ENCODE peak calls at places on chromosome 9, in nine cellular contexts. Q is HFFc6, S is body of pancreas, I is AG04450, H is SK-N-SH, G is psoas muscle, C is lower lobe of right lung, F is heart right ventricle, T is HL-60. N is an unnamed sample.

GRCh38 chr9:33225319-33226152 is 14.4 kb upstream of the SPINK4 start:
- DNase-seq in Q (peak), S (peak), I (peak), H (peak), G (no peak), C (no peak), F (no peak), T (peak), N (peak)

GRCh38 chr9:19642256-19642655 is 146.6 kb downstream of the SLC24A2 start:
- DNase-seq in Q (no peak), S (no peak), I (no peak), H (peak), G (no peak), C (no peak), F (no peak), T (no peak), N (no peak)

GRCh38 chr9:95666785-95667155 is 150.0 kb upstream of the PTCH1 start:
- DNase-seq in Q (no peak), S (no peak), I (no peak), H (no peak), G (no peak), C (no peak), F (no peak), T (no peak), N (no peak)

GRCh38 chr9:88076286-88077070 is 61.8 kb downstream of the SPATA31C2 start:
- DNase-seq in Q (peak), S (peak), I (peak), H (peak), G (peak), C (peak), F (peak), T (peak), N (no peak)

GRCh38 chr9:105950894-105951293 is 256.6 kb downstream of the TMEM38B start:
- DNase-seq in Q (no peak), S (no peak), I (no peak), H (no peak), G (no peak), C (no peak), F (no peak), T (no peak), N (no peak)

GRCh38 chr9:26949604-26950003 is 2.6 kb upstream of the PLAA start:
- DNase-seq in Q (peak), S (no peak), I (no peak), H (no peak), G (no peak), C (no peak), F (no peak), T (no peak), N (no peak)

GRCh38 chr9:134059661-134060395 is 8.0 kb downstream of the BRD3 start:
- DNase-seq in Q (no peak), S (peak), I (no peak), H (peak), G (peak), C (peak), F (no peak), T (peak), N (no peak)

GRCh38 chr9:86500667-86501435 is 146.6 kb upstream of the TUT7 start:
- DNase-seq in Q (peak), S (peak), I (peak), H (no peak), G (no peak), C (no peak), F (no peak), T (no peak), N (peak)

GRCh38 chr9:6055213-6055612 is 39.8 kb upstream of the RANBP6 start:
- DNase-seq in Q (peak), S (peak), I (peak), H (no peak), G (no peak), C (no peak), F (no peak), T (peak), N (peak)

GRCh38 chr9:95071450-95071849 is 246.1 kb downstream of the FANCC start:
- DNase-seq in Q (no peak), S (no peak), I (no peak), H (no peak), G (no peak), C (no peak), F (no peak), T (no peak), N (no peak)

GRCh38 chr9:16834817-16835216 is 35.7 kb downstream of the BNC2 start:
- DNase-seq in Q (no peak), S (no peak), I (no peak), H (no peak), G (no peak), C (no peak), F (no peak), T (no peak), N (no peak)

GRCh38 chr9:71985070-71985956 is 73.9 kb downstream of the C9orf85 start:
- DNase-seq in Q (no peak), S (no peak), I (no peak), H (no peak), G (no peak), C (no peak), F (no peak), T (no peak), N (no peak)

GRCh38 chr9:112112519-112112918 is 62.6 kb downstream of the SUSD1 start:
- DNase-seq in Q (peak), S (no peak), I (peak), H (no peak), G (no peak), C (no peak), F (no peak), T (no peak), N (peak)

GRCh38 chr9:124480621-124480981 is 26.6 kb downstream of the NR5A1 start:
- DNase-seq in Q (no peak), S (no peak), I (no peak), H (peak), G (no peak), C (no peak), F (no peak), T (peak), N (no peak)

GRCh38 chr9:34492051-34492450 is 30.7 kb downstream of the ENHO start:
- DNase-seq in Q (no peak), S (no peak), I (no peak), H (peak), G (no peak), C (no peak), F (no peak), T (no peak), N (no peak)

GRCh38 chr9:127589955-127590370 is 22.1 kb upstream of the STXBP1 start:
- DNase-seq in Q (peak), S (peak), I (peak), H (peak), G (peak), C (no peak), F (peak), T (peak), N (no peak)

GRCh38 chr9:128414461-128414860 is 6.2 kb upstream of the CERCAM start:
- DNase-seq in Q (no peak), S (no peak), I (no peak), H (no peak), G (no peak), C (no peak), F (no peak), T (no peak), N (no peak)

GRCh38 chr9:81080900-81081299 is 608.4 kb downstream of the TLE1 start:
- DNase-seq in Q (no peak), S (no peak), I (no peak), H (no peak), G (no peak), C (no peak), F (no peak), T (no peak), N (no peak)

GRCh38 chr9:1606253-1606652 is 408.9 kb upstream of the SMARCA2 start:
- DNase-seq in Q (no peak), S (no peak), I (no peak), H (no peak), G (no peak), C (no peak), F (no peak), T (peak), N (no peak)

GRCh38 chr9:130243015-130243881 is 22.3 kb upstream of the HMCN2 start:
- DNase-seq in Q (no peak), S (peak), I (peak), H (peak), G (peak), C (peak), F (peak), T (peak), N (no peak)

GRCh38 chr9:12178634-12179033 is 514.6 kb upstream of the TYRP1 start:
- DNase-seq in Q (no peak), S (no peak), I (no peak), H (no peak), G (no peak), C (no peak), F (no peak), T (no peak), N (no peak)

GRCh38 chr9:134606951-134607733 is 34.5 kb upstream of the COL5A1 start:
- DNase-seq in Q (no peak), S (no peak), I (no peak), H (peak), G (no peak), C (no peak), F (no peak), T (no peak), N (no peak)

GRCh38 chr9:135887585-135888050 is 19.7 kb downstream of the CAMSAP1 start:
- DNase-seq in Q (no peak), S (no peak), I (no peak), H (no peak), G (no peak), C (peak), F (peak), T (peak), N (no peak)

GRCh38 chr9:134328341-134328840 is 2.1 kb downstream of the RXRA start:
- DNase-seq in Q (no peak), S (no peak), I (no peak), H (no peak), G (peak), C (peak), F (no peak), T (no peak), N (no peak)

GRCh38 chr9:89732295-89732951 is 127.6 kb downstream of the GADD45G start:
- DNase-seq in Q (no peak), S (peak), I (no peak), H (no peak), G (no peak), C (no peak), F (no peak), T (no peak), N (no peak)

GRCh38 chr9:71509054-71509453 is 259.3 kb downstream of the CEMIP2 start:
- DNase-seq in Q (peak), S (no peak), I (no peak), H (no peak), G (no peak), C (no peak), F (no peak), T (no peak), N (no peak)

GRCh38 chr9:2985343-2985742 is 141.4 kb upstream of the PUM3 start:
- DNase-seq in Q (no peak), S (peak), I (no peak), H (no peak), G (no peak), C (no peak), F (no peak), T (no peak), N (no peak)

GRCh38 chr9:2987679-2988078 is 143.8 kb upstream of the PUM3 start:
- DNase-seq in Q (no peak), S (no peak), I (no peak), H (no peak), G (no peak), C (no peak), F (no peak), T (no peak), N (no peak)

GRCh38 chr9:2992427-2992826 is 148.5 kb upstream of the PUM3 start:
- DNase-seq in Q (no peak), S (no peak), I (no peak), H (no peak), G (no peak), C (no peak), F (no peak), T (no peak), N (no peak)

GRCh38 chr9:2991292-2991691 is 147.4 kb upstream of the PUM3 start:
- DNase-seq in Q (no peak), S (no peak), I (no peak), H (no peak), G (no peak), C (no peak), F (no peak), T (no peak), N (no peak)
- TF ChIP-seq CTCF in Q (peak), S (no peak), I (peak), H (no peak), G (no peak), C (no peak), F (no peak), T (no peak), N (peak)

DNA sequence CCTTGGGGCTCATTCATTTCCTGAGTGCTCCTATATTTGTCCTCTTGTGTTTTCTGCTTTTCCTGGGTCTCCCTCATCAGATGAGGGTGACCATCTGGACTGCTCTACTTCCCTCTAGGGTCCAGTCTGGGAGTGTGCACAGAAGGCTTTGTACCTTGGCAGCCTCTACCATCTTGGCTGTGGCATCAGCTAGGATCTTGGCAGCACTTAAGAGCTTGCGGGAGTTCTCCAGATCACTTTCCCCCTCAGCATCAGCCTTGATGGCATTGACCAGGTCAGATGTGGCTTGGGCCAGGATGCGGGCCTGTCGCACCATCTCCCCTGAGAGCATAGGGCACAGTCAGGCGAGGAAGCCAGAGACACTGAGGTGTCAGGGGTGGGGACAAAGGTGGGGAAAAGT is 15.8 kb downstream of the TLN1 start:
- DNase-seq in Q (peak), S (no peak), I (no peak), H (no peak), G (no peak), C (no peak), F (no peak), T (no peak), N (no peak)
- TF ChIP-seq CTCF in Q (no peak), S (no peak), I (peak), H (no peak), G (no peak), C (no peak), F (no peak), T (no peak), N (no peak)

GRCh38 chr9:113436753-113437515 is 26.4 kb downstream of the C9orf43 start:
- DNase-seq in Q (peak), S (no peak), I (no peak), H (no peak), G (no peak), C (no peak), F (no peak), T (no peak), N (no peak)
- TF ChIP-seq CTCF in Q (peak), S (no peak), I (no peak), H (no peak), G (no peak), C (no peak), F (no peak), T (no peak), N (no peak)

GRCh38 chr9:4170231-4170630 is 129.6 kb downstream of the GLIS3 start:
- DNase-seq in Q (no peak), S (no peak), I (no peak), H (no peak), G (no peak), C (no peak), F (no peak), T (no peak), N (no peak)

GRCh38 chr9:4167728-4168127 is 132.1 kb downstream of the GLIS3 start:
- DNase-seq in Q (no peak), S (no peak), I (no peak), H (no peak), G (no peak), C (no peak), F (no peak), T (no peak), N (no peak)

GRCh38 chr9:4175846-4176245 is 124.0 kb downstream of the GLIS3 start:
- DNase-seq in Q (no peak), S (no peak), I (no peak), H (no peak), G (no peak), C (no peak), F (no peak), T (no peak), N (no peak)

GRCh38 chr9:4174781-4175180 is 125.1 kb downstream of the GLIS3 start:
- DNase-seq in Q (no peak), S (no peak), I (no peak), H (no peak), G (no peak), C (no peak), F (no peak), T (no peak), N (no peak)

DNA sequence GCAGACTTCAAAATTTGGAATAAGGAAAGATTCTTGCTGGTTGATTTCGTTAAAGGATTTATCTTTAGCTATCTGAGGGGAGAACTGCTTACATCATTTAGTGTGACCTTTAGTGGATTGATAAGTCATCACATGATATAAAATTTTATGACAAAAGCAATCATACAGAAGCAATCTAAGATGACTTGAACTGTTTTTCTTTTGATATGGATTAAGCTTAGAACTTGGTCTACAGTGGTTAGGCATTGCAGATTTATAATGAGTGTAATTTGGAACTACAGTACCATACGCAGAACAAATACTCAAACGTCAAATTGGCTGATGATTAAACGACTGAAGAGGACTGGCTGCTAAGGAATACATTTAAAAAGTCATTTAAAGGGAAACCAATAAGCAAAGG is 128.3 kb downstream of the GLIS3 start:
- DNase-seq in Q (no peak), S (no peak), I (no peak), H (no peak), G (no peak), C (no peak), F (no peak), T (no peak), N (no peak)
- TF ChIP-seq CTCF in Q (no peak), S (no peak), I (no peak), H (no peak), G (no peak), C (no peak), F (no peak), T (no peak), N (no peak)

DNA sequence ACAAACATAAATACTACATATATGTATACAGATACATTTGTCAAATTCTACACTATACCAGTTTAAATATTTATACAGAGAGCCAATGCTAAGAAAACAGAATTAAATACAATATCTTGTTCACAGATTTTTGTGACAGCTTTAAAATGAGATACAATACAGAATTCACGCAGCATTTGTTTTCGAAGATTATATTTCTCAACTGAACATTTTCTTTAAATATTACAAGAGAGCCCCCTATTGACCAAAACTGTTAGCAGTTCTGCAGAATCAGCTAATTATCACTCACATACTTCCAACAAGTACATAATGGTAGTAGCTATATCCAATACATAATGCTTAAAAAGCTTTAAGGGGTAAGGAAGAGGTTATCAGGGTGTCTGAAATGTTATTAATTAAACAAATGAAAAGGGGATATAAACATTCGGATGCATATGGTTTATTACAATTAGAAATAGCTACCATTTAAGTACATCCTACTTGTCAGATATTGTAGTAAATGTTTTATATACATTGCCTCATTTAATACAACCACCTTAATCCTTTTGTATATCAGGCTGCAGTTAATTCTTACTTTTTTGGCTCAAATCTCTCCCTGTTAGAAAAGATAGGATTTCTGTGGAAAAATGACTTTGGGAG is 31.7 kb downstream of the ZDHHC21 start:
- DNase-seq in Q (no peak), S (no peak), I (peak), H (peak), G (no peak), C (no peak), F (no peak), T (no peak), N (no peak)
- TF ChIP-seq CTCF in Q (peak), S (peak), I (peak), H (peak), G (peak), C (peak), F (peak), T (no peak), N (peak)

GRCh38 chr9:137167752-137168574 is 1.9 kb downstream of the LRRC26 start:
- DNase-seq in Q (no peak), S (no peak), I (no peak), H (peak), G (no peak), C (no peak), F (no peak), T (no peak), N (no peak)

GRCh38 chr9:137168575-137168906 is 1.3 kb downstream of the LRRC26 start:
- DNase-seq in Q (no peak), S (no peak), I (no peak), H (no peak), G (no peak), C (no peak), F (no peak), T (peak), N (no peak)

GRCh38 chr9:137170486-137171148 is 766 bp upstream of the LRRC26 start:
- DNase-seq in Q (no peak), S (no peak), I (no peak), H (no peak), G (no peak), C (no peak), F (no peak), T (no peak), N (no peak)

GRCh38 chr9:137169764-137170460 is at the start of gene LRRC26:
- DNase-seq in Q (no peak), S (no peak), I (no peak), H (no peak), G (no peak), C (no peak), F (no peak), T (no peak), N (no peak)

GRCh38 chr9:137168907-137169763 is 716 bp downstream of the LRRC26 start:
- DNase-seq in Q (no peak), S (peak), I (no peak), H (peak), G (no peak), C (no peak), F (no peak), T (peak), N (no peak)
- TF ChIP-seq CTCF in Q (no peak), S (no peak), I (no peak), H (no peak), G (no peak), C (no peak), F (no peak), T (no peak), N (no peak)